ENCODE peak calls at places on chromosomes 3 and 15, in six cellular contexts. B, U, I, A, X and Y are unnamed samples.

GRCh38 chr3:8324727-8325126 is 176.9 kb upstream of the LMCD1 start:
- DNase-seq in I (no peak), A (no peak), X (peak), U (peak), B (peak), Y (no peak)

GRCh38 chr3:18425641-18426403 is 683 bp upstream of the SATB1 start:
- DNase-seq in A (no peak), B (peak), U (no peak), X (peak), I (peak), Y (no peak)

GRCh38 chr3:43400162-43400561 is 113.8 kb downstream of the SNRK start:
- DNase-seq in U (no peak), A (no peak), B (no peak), X (no peak), I (no peak), Y (no peak)

GRCh38 chr3:124107491-124107890 is 115.6 kb upstream of the ROPN1 start:
- DNase-seq in B (no peak), A (no peak), I (no peak), U (no peak), X (no peak), Y (no peak)

GRCh38 chr3:194990454-194991337 is 280.3 kb downstream of the XXYLT1 start:
- DNase-seq in X (no peak), U (no peak), A (no peak), I (no peak), B (no peak), Y (no peak)

GRCh38 chr3:51389423-51390183 is 1.5 kb upstream of the RBM15B start:
- DNase-seq in B (no peak), A (no peak), U (peak), I (peak), X (peak), Y (no peak)

GRCh38 chr3:156373654-156374053 is 181.3 kb downstream of the SSR3 start:
- DNase-seq in U (no peak), I (no peak), B (no peak), X (no peak), A (no peak), Y (no peak)

GRCh38 chr3:161350916-161351315 is 20.4 kb downstream of the SPTSSB start:
- DNase-seq in X (no peak), B (no peak), U (no peak), I (no peak), A (no peak), Y (no peak)

GRCh38 chr3:56985460-56986327 is 74.8 kb upstream of the SPATA12 start:
- DNase-seq in X (no peak), B (no peak), I (no peak), U (no peak), A (no peak), Y (no peak)

GRCh38 chr3:100089802-100090668 is 24.3 kb downstream of the FILIP1L start:
- DNase-seq in X (no peak), B (no peak), U (peak), I (no peak), A (no peak), Y (no peak)

GRCh38 chr15:71201471-71201870 is 86.2 kb downstream of the THSD4 start:
- DNase-seq in X (no peak), I (no peak), U (no peak), B (no peak), A (no peak), Y (no peak)

GRCh38 chr3:51024765-51025681 is 350.3 kb downstream of the DOCK3 start:
- DNase-seq in U (no peak), I (no peak), X (peak), A (peak), B (peak), Y (no peak)

GRCh38 chr3:172219750-172220149 is 180.4 kb downstream of the FNDC3B start:
- DNase-seq in U (no peak), B (no peak), X (no peak), A (no peak), I (no peak), Y (no peak)

GRCh38 chr3:58568572-58569286 is 8.5 kb downstream of the FAM107A start:
- DNase-seq in I (peak), B (peak), X (peak), U (peak), A (peak), Y (peak)

GRCh38 chr3:76369170-76369569 is 583.8 kb upstream of the ZNF717 start:
- DNase-seq in U (no peak), A (no peak), I (no peak), X (no peak), B (no peak), Y (no peak)

GRCh38 chr15:98382139-98382538 is 266.2 kb upstream of the IGF1R start:
- DNase-seq in I (no peak), X (no peak), A (no peak), B (no peak), U (no peak), Y (no peak)

GRCh38 chr15:30038667-30039523 is 43.9 kb upstream of the GOLGA8J start:
- DNase-seq in X (no peak), A (no peak), I (no peak), U (no peak), B (no peak), Y (no peak)

GRCh38 chr3:97804471-97804870 is 17.3 kb upstream of the CRYBG3 start:
- DNase-seq in U (no peak), I (no peak), B (no peak), A (no peak), X (no peak), Y (no peak)

GRCh38 chr3:49132437-49133225 is at the start of gene LAMB2:
- DNase-seq in I (no peak), A (peak), B (no peak), X (no peak), U (no peak), Y (peak)

GRCh38 chr15:99426431-99427105 is 139.2 kb upstream of the MEF2A start:
- DNase-seq in B (no peak), X (no peak), A (no peak), I (no peak), U (no peak), Y (no peak)

GRCh38 chr15:98150084-98150483 is 189.6 kb downstream of the ARRDC4 start:
- DNase-seq in I (no peak), U (peak), B (no peak), X (no peak), A (no peak), Y (no peak)

GRCh38 chr3:89372456-89372855 is 265.0 kb downstream of the EPHA3 start:
- DNase-seq in U (no peak), X (no peak), B (no peak), I (no peak), A (no peak), Y (no peak)

GRCh38 chr3:53842436-53843194 is 3.6 kb downstream of the CHDH start:
- DNase-seq in B (no peak), U (no peak), I (no peak), A (peak), X (no peak), Y (no peak)

GRCh38 chr15:74062671-74063070 is 19.7 kb downstream of the GOLGA6A start:
- DNase-seq in X (no peak), I (no peak), A (no peak), B (no peak), U (no peak), Y (no peak)

GRCh38 chr3:98982336-98982735 is 80.8 kb upstream of the DCBLD2 start:
- DNase-seq in A (no peak), I (no peak), U (no peak), B (no peak), X (no peak), Y (no peak)

GRCh38 chr15:40600956-40601355 is 6.9 kb downstream of the KNL1 start:
- DNase-seq in A (no peak), U (no peak), X (no peak), B (no peak), I (no peak), Y (no peak)

GRCh38 chr15:27770769-27771554 is 328.2 kb downstream of the OCA2 start:
- DNase-seq in B (no peak), U (no peak), I (no peak), A (no peak), X (no peak), Y (no peak)

GRCh38 chr15:67820992-67821783 is 4.1 kb upstream of the SKOR1 start:
- DNase-seq in I (peak), U (no peak), A (no peak), B (no peak), X (no peak), Y (no peak)

GRCh38 chr3:4271834-4272233 is 31.3 kb upstream of the SETMAR start:
- DNase-seq in B (no peak), I (no peak), U (peak), X (no peak), A (no peak), Y (no peak)

GRCh38 chr3:52354676-52355075 is 38.6 kb downstream of the DNAH1 start:
- DNase-seq in I (no peak), X (no peak), B (no peak), U (no peak), A (no peak), Y (no peak)

GRCh38 chr15:88057836-88058235 is 198.7 kb downstream of the NTRK3 start:
- DNase-seq in U (no peak), I (no peak), A (no peak), X (no peak), B (no peak), Y (no peak)

GRCh38 chr3:117886147-117886546 is 1148.5 kb downstream of the IGSF11 start:
- DNase-seq in A (no peak), U (no peak), B (no peak), X (no peak), I (no peak), Y (no peak)

GRCh38 chr15:88083828-88084760 is 172.4 kb downstream of the NTRK3 start:
- DNase-seq in B (no peak), I (no peak), X (no peak), U (no peak), A (no peak), Y (no peak)

GRCh38 chr3:145857956-145858355 is 303.0 kb downstream of the PLOD2 start:
- DNase-seq in U (no peak), A (no peak), B (no peak), I (no peak), X (no peak), Y (no peak)

GRCh38 chr15:39574416-39574815 is 6.5 kb upstream of the THBS1 start:
- DNase-seq in X (no peak), A (no peak), U (no peak), I (no peak), B (no peak), Y (no peak)

GRCh38 chr3:40858364-40859115 is 333.8 kb downstream of the ZNF621 start:
- DNase-seq in U (no peak), I (no peak), A (no peak), X (no peak), B (no peak), Y (no peak)